ENCODE peak calls at places on chromosome 1, in six cellular contexts. E is AG20443; R is activated T-helper 9 cell treated with anti-CD3 and anti-CD28 coated beads, Interleukin-2, amount 50 U/mL, for 16 hours; D is GDM1; X is nephron progenitor cell; J is DMS53. Y is an unnamed sample.

GRCh38 chr1:156801409-156802121 is 15.1 kb downstream of the SH2D2A start:
- DNase-seq in E (peak; percentile 78), R (no peak), D (peak; percentile 55), X (no peak), J (peak; percentile 16), Y (peak; percentile 80)

GRCh38 chr1:6345009-6345408 is 48.6 kb downstream of the ACOT7 start:
- DNase-seq in E (no peak), R (no peak), D (no peak), X (no peak), J (peak; percentile 18), Y (no peak)

GRCh38 chr1:38817958-38818705 is 41.4 kb downstream of the RRAGC start:
- DNase-seq in E (peak; percentile 80), R (peak; percentile 24), D (peak; percentile 17), X (peak; percentile 93), J (peak; percentile 16), Y (peak; percentile 43)

GRCh38 chr1:91774520-91775203 is 111.3 kb downstream of the TGFBR3 start:
- DNase-seq in E (peak; percentile 73), R (no peak), D (no peak), X (no peak), J (no peak), Y (peak; percentile 74)

GRCh38 chr1:2445823-2446215 is 30.3 kb upstream of the PLCH2 start:
- DNase-seq in E (no peak), R (no peak), D (no peak), X (no peak), J (no peak), Y (no peak)

GRCh38 chr1:95028954-95029353 is 43.8 kb downstream of the ALG14 start:
- DNase-seq in E (no peak), R (no peak), D (no peak), X (no peak), J (no peak), Y (no peak)

GRCh38 chr1:10716424-10716823 is 80.0 kb downstream of the CASZ1 start:
- DNase-seq in E (no peak), R (no peak), D (no peak), X (no peak), J (no peak), Y (no peak)

GRCh38 chr1:9198538-9199361 is 35.8 kb upstream of the H6PD start:
- DNase-seq in E (peak; percentile 48), R (no peak), D (no peak), X (peak; percentile 81), J (peak; percentile 50), Y (no peak)

GRCh38 chr1:93180723-93181613 is at the start of gene CCDC18:
- DNase-seq in E (peak; percentile 11), R (peak; percentile 35), D (peak; percentile 51), X (no peak), J (peak; percentile 94), Y (no peak)

GRCh38 chr1:65817891-65818290 is 25.2 kb downstream of the PDE4B start:
- DNase-seq in E (no peak), R (no peak), D (no peak), X (no peak), J (no peak), Y (no peak)

GRCh38 chr1:222283147-222283768 is 264.6 kb downstream of the HHIPL2 start:
- DNase-seq in E (peak; percentile 74), R (no peak), D (no peak), X (no peak), J (no peak), Y (peak; percentile 83)

GRCh38 chr1:38242506-38242905 is 195.9 kb upstream of the POU3F1 start:
- DNase-seq in E (no peak), R (no peak), D (no peak), X (no peak), J (no peak), Y (no peak)

GRCh38 chr1:1442069-1442770 is 6.7 kb downstream of the VWA1 start:
- DNase-seq in E (no peak), R (no peak), D (no peak), X (no peak), J (no peak), Y (peak; percentile 1)

GRCh38 chr1:115980998-115981993 is 5.0 kb downstream of the SLC22A15 start:
- DNase-seq in E (peak; percentile 74), R (no peak), D (no peak), X (peak; percentile 39), J (peak; percentile 58), Y (peak; percentile 70)

GRCh38 chr1:76961181-76961580 is 93.9 kb downstream of the ST6GALNAC5 start:
- DNase-seq in E (peak; percentile 74), R (no peak), D (no peak), X (no peak), J (no peak), Y (peak; percentile 68)

GRCh38 chr1:162753998-162754585 is 36.4 kb upstream of the HSD17B7 start:
- DNase-seq in E (no peak), R (no peak), D (no peak), X (no peak), J (no peak), Y (peak; percentile 7)

GRCh38 chr1:54360165-54361005 is 45.8 kb downstream of the SSBP3 start:
- DNase-seq in E (no peak), R (no peak), D (no peak), X (no peak), J (no peak), Y (no peak)

GRCh38 chr1:8216005-8216404 is 101.9 kb upstream of the SLC45A1 start:
- DNase-seq in E (no peak), R (no peak), D (no peak), X (no peak), J (no peak), Y (no peak)

GRCh38 chr1:166166701-166167394 is at the start of gene FAM78B:
- DNase-seq in E (peak; percentile 78), R (peak; percentile 17), D (no peak), X (peak; percentile 74), J (peak; percentile 93), Y (peak; percentile 73)

GRCh38 chr1:178308438-178308837 is 188.3 kb downstream of the CLEC20A start:
- DNase-seq in E (no peak), R (no peak), D (no peak), X (no peak), J (peak; percentile 16), Y (no peak)